ENCODE peak calls at places on chromosome 5, in seven cellular contexts. S is Calu3; J is iris pigment epithelial cell; B is ELF-1; N is stimulated activated CD4-positive, alpha-beta T cell treated with anti-CD3 and anti-CD28 coated beads, Interleukin-1b, Interleukin-23, amount 100 ng/mL, for 1 hour; X is ELR; D is osteocyte. C is an unnamed sample.

GRCh38 chr5:169343761-169344160 is 42.8 kb upstream of the SLIT3 start:
- DNase-seq in S (no peak), J (no peak), B (no peak), N (no peak), X (no peak), D (no peak), C (no peak)

GRCh38 chr5:90519081-90519480 is 10.3 kb downstream of the LYSMD3 start:
- DNase-seq in S (no peak), J (no peak), B (no peak), N (no peak), X (no peak), D (no peak), C (no peak)

GRCh38 chr5:98839469-98840383 is 66.3 kb downstream of the RGMB start:
- DNase-seq in S (no peak), J (peak), B (no peak), N (no peak), X (peak), D (no peak), C (no peak)

GRCh38 chr5:115366223-115366622 is 69.8 kb upstream of the CCDC112 start:
- DNase-seq in S (no peak), J (peak), B (peak), N (no peak), X (peak), D (no peak), C (no peak)

GRCh38 chr5:172939045-172939444 is 20.2 kb upstream of the RPL26L1 start:
- DNase-seq in S (peak), J (peak), B (peak), N (no peak), X (peak), D (no peak), C (no peak)

GRCh38 chr5:176724472-176724871 is 77.2 kb downstream of the TSPAN17 start:
- DNase-seq in S (no peak), J (no peak), B (no peak), N (no peak), X (no peak), D (no peak), C (no peak)

GRCh38 chr5:22835630-22836029 is 17.5 kb downstream of the CDH12 start:
- DNase-seq in S (no peak), J (no peak), B (no peak), N (no peak), X (no peak), D (no peak), C (no peak)

GRCh38 chr5:36236801-36237200 is 4.9 kb downstream of the NADK2 start:
- DNase-seq in S (no peak), J (no peak), B (no peak), N (no peak), X (no peak), D (no peak), C (no peak)

GRCh38 chr5:24633705-24634325 is 11.0 kb downstream of the CDH10 start:
- DNase-seq in S (peak), J (peak), B (no peak), N (no peak), X (peak), D (no peak), C (no peak)

GRCh38 chr5:151923865-151924264 is 786 bp downstream of the GLRA1 start:
- DNase-seq in S (peak), J (peak), B (peak), N (no peak), X (peak), D (no peak), C (no peak)

GRCh38 chr5:1029270-1029944 is 20.8 kb downstream of the NKD2 start:
- DNase-seq in S (no peak), J (no peak), B (no peak), N (no peak), X (no peak), D (no peak), C (no peak)

GRCh38 chr5:75734913-75735789 is 17.9 kb upstream of the POC5 start:
- DNase-seq in S (peak), J (peak), B (peak), N (no peak), X (peak), D (no peak), C (no peak)

GRCh38 chr5:93915142-93915553 is 173.7 kb upstream of the POU5F2 start:
- DNase-seq in S (no peak), J (peak), B (no peak), N (no peak), X (peak), D (no peak), C (no peak)

GRCh38 chr5:82308416-82308815 is 30.3 kb upstream of the RPS23 start:
- DNase-seq in S (no peak), J (no peak), B (no peak), N (no peak), X (no peak), D (no peak), C (no peak)

GRCh38 chr5:109529520-109529919 is 119.7 kb upstream of the PJA2 start:
- DNase-seq in S (no peak), J (peak), B (no peak), N (no peak), X (no peak), D (no peak), C (peak)

GRCh38 chr5:10018211-10018610 is 231.5 kb downstream of the ATPSCKMT start:
- DNase-seq in S (no peak), J (no peak), B (no peak), N (no peak), X (peak), D (no peak), C (no peak)

GRCh38 chr5:94335936-94336335 is 282.5 kb downstream of the KIAA0825 start:
- DNase-seq in S (no peak), J (no peak), B (no peak), N (no peak), X (no peak), D (no peak), C (no peak)

GRCh38 chr5:138849439-138849838 is 25.7 kb downstream of the LRRTM2 start:
- DNase-seq in S (no peak), J (peak), B (no peak), N (no peak), X (peak), D (no peak), C (no peak)

GRCh38 chr5:54883374-54884194 is 101.8 kb downstream of the ESM1 start:
- DNase-seq in S (peak), J (peak), B (peak), N (no peak), X (peak), D (no peak), C (peak)

GRCh38 chr5:65803699-65804426 is 81.9 kb downstream of the NLN start:
- DNase-seq in S (no peak), J (peak), B (no peak), N (no peak), X (no peak), D (no peak), C (no peak)

GRCh38 chr5:61330879-61331406 is 1.1 kb upstream of the ZSWIM6 start:
- DNase-seq in S (peak), J (peak), B (peak), N (peak), X (peak), D (peak), C (peak)

GRCh38 chr5:82072138-82072537 is 100.3 kb downstream of the ATG10 start:
- DNase-seq in S (no peak), J (no peak), B (no peak), N (no peak), X (no peak), D (no peak), C (no peak)

GRCh38 chr5:125503958-125504357 is 757.5 kb upstream of the ZNF608 start:
- DNase-seq in S (no peak), J (no peak), B (no peak), N (no peak), X (no peak), D (no peak), C (no peak)

GRCh38 chr5:42131081-42131480 is 206.0 kb downstream of the FBXO4 start:
- DNase-seq in S (no peak), J (no peak), B (no peak), N (no peak), X (no peak), D (no peak), C (no peak)

GRCh38 chr5:120039111-120039510 is 409.8 kb downstream of the FAM170A start:
- DNase-seq in S (no peak), J (no peak), B (no peak), N (no peak), X (no peak), D (no peak), C (no peak)

GRCh38 chr5:28766565-28767158 is 1728.3 kb upstream of the CDH9 start:
- DNase-seq in S (peak), J (peak), B (no peak), N (no peak), X (peak), D (no peak), C (no peak)

GRCh38 chr5:84688566-84688965 is 303.9 kb upstream of the EDIL3 start:
- DNase-seq in S (no peak), J (peak), B (no peak), N (no peak), X (peak), D (no peak), C (no peak)

GRCh38 chr5:88470746-88471145 is 202.1 kb upstream of the TMEM161B start:
- DNase-seq in S (no peak), J (no peak), B (no peak), N (no peak), X (no peak), D (no peak), C (no peak)

GRCh38 chr5:54309237-54309636 is 1.1 kb downstream of the ARL15 start:
- DNase-seq in S (no peak), J (peak), B (no peak), N (no peak), X (peak), D (no peak), C (no peak)

GRCh38 chr5:135493406-135494180 is 41.4 kb upstream of the TIFAB start:
- DNase-seq in S (no peak), J (peak), B (peak), N (no peak), X (peak), D (peak), C (no peak)

C was measured in ovary.